ENCODE peak calls at places on chromosomes 5 and 9, in five cellular contexts. O is HL-60, Z is NCI-H2107, T is A172, I is GM03348. Y is an unnamed sample.

GRCh38 chr5:107808671-107809137 is 138.0 kb upstream of the EFNA5 start:
- DNase-seq in I (no peak), Z (peak), T (peak), O (no peak), Y (no peak)

GRCh38 chr5:90480699-90481098 is 6.0 kb downstream of the POLR3G start:
- DNase-seq in O (no peak), I (no peak), Z (no peak), T (no peak), Y (no peak)

GRCh38 chr9:89603629-89604462 is 966 bp upstream of the GADD45G start:
- DNase-seq in T (peak), Z (peak), I (no peak), O (peak), Y (no peak)

GRCh38 chr9:8401961-8402701 is 602.6 kb upstream of the DMAC1 start:
- DNase-seq in Z (no peak), I (no peak), O (no peak), T (no peak), Y (no peak)

GRCh38 chr9:36258989-36259315 is 704 bp upstream of the GNE start:
- DNase-seq in O (no peak), I (no peak), T (peak), Z (no peak), Y (no peak)

GRCh38 chr9:76756273-76756650 is 8.0 kb upstream of the PCA3 start:
- DNase-seq in Z (peak), O (peak), I (peak), T (peak), Y (no peak)

GRCh38 chr5:138352722-138353549 is 451 bp downstream of the KDM3B start:
- DNase-seq in O (peak), T (no peak), I (peak), Z (peak), Y (no peak)

GRCh38 chr9:131125288-131126058 is at the start of gene NUP214:
- DNase-seq in T (peak), I (peak), Z (peak), O (peak), Y (peak)